ENCODE peak calls at places on chromosomes 1 and 21, in seven cellular contexts. One of them, this sample, is unnamed.

GRCh38 chr21:40902993-40903392 is 56.0 kb upstream of the DSCAM start:
- DNase-seq in cardiac muscle cell: no peak
- DNase-seq in choroid plexus epithelial cell: no peak
- DNase-seq in WERI-Rb-1: no peak
- DNase-seq in GM12865: no peak
- DNase-seq in AG04450: no peak
- DNase-seq in transverse colon: no peak
- DNase-seq in this sample: no peak

GRCh38 chr1:197170538-197170937 is 24.1 kb upstream of the ASPM start:
- DNase-seq in cardiac muscle cell: no peak
- DNase-seq in choroid plexus epithelial cell: no peak
- DNase-seq in WERI-Rb-1: no peak
- DNase-seq in GM12865: no peak
- DNase-seq in AG04450: no peak
- DNase-seq in transverse colon: no peak
- DNase-seq in this sample: no peak

GRCh38 chr1:37862330-37862729 is 2.9 kb upstream of the MTF1 start:
- DNase-seq in cardiac muscle cell: no peak
- DNase-seq in choroid plexus epithelial cell: no peak
- DNase-seq in WERI-Rb-1: no peak
- DNase-seq in GM12865: no peak
- DNase-seq in AG04450: no peak
- DNase-seq in transverse colon: no peak
- DNase-seq in this sample: peak

GRCh38 chr21:34017127-34017961 is 56.0 kb upstream of the MRPS6 start:
- DNase-seq in cardiac muscle cell: no peak
- DNase-seq in choroid plexus epithelial cell: peak
- DNase-seq in WERI-Rb-1: no peak
- DNase-seq in GM12865: peak
- DNase-seq in AG04450: no peak
- DNase-seq in transverse colon: no peak
- DNase-seq in this sample: no peak

GRCh38 chr1:211610779-211611556 is 32.0 kb upstream of the SLC30A1 start:
- DNase-seq in cardiac muscle cell: no peak
- DNase-seq in choroid plexus epithelial cell: no peak
- DNase-seq in WERI-Rb-1: no peak
- DNase-seq in GM12865: no peak
- DNase-seq in AG04450: no peak
- DNase-seq in transverse colon: no peak
- DNase-seq in this sample: no peak

GRCh38 chr1:19651141-19651737 is 7.1 kb downstream of the NBL1 start:
- DNase-seq in cardiac muscle cell: peak
- DNase-seq in choroid plexus epithelial cell: peak
- DNase-seq in WERI-Rb-1: peak
- DNase-seq in GM12865: peak
- DNase-seq in AG04450: no peak
- DNase-seq in transverse colon: peak
- DNase-seq in this sample: no peak

GRCh38 chr1:38758824-38759223 is 100.7 kb downstream of the RRAGC start:
- DNase-seq in cardiac muscle cell: no peak
- DNase-seq in choroid plexus epithelial cell: no peak
- DNase-seq in WERI-Rb-1: no peak
- DNase-seq in GM12865: no peak
- DNase-seq in AG04450: no peak
- DNase-seq in transverse colon: no peak
- DNase-seq in this sample: no peak

GRCh38 chr1:36088265-36088576 is 471 bp upstream of the ADPRS start:
- DNase-seq in cardiac muscle cell: no peak
- DNase-seq in choroid plexus epithelial cell: no peak
- DNase-seq in WERI-Rb-1: no peak
- DNase-seq in GM12865: no peak
- DNase-seq in AG04450: no peak
- DNase-seq in transverse colon: no peak
- DNase-seq in this sample: no peak

GRCh38 chr1:205947024-205947423 is 3.8 kb upstream of the SLC26A9 start:
- DNase-seq in cardiac muscle cell: no peak
- DNase-seq in choroid plexus epithelial cell: no peak
- DNase-seq in WERI-Rb-1: no peak
- DNase-seq in GM12865: no peak
- DNase-seq in AG04450: no peak
- DNase-seq in transverse colon: no peak
- DNase-seq in this sample: no peak

GRCh38 chr1:231064418-231064817 is 24.4 kb upstream of the FAM89A start:
- DNase-seq in cardiac muscle cell: no peak
- DNase-seq in choroid plexus epithelial cell: no peak
- DNase-seq in WERI-Rb-1: no peak
- DNase-seq in GM12865: no peak
- DNase-seq in AG04450: no peak
- DNase-seq in transverse colon: no peak
- DNase-seq in this sample: no peak

GRCh38 chr1:94754101-94754500 is 66.1 kb upstream of the SLC44A3 start:
- DNase-seq in cardiac muscle cell: no peak
- DNase-seq in choroid plexus epithelial cell: no peak
- DNase-seq in WERI-Rb-1: no peak
- DNase-seq in GM12865: no peak
- DNase-seq in AG04450: no peak
- DNase-seq in transverse colon: no peak
- DNase-seq in this sample: no peak

GRCh38 chr1:218942421-218942820 is 231.3 kb upstream of the LYPLAL1 start:
- DNase-seq in cardiac muscle cell: no peak
- DNase-seq in choroid plexus epithelial cell: no peak
- DNase-seq in WERI-Rb-1: no peak
- DNase-seq in GM12865: no peak
- DNase-seq in AG04450: no peak
- DNase-seq in transverse colon: no peak
- DNase-seq in this sample: no peak

GRCh38 chr1:62515055-62515454 is 78.2 kb downstream of the USP1 start:
- DNase-seq in cardiac muscle cell: no peak
- DNase-seq in choroid plexus epithelial cell: peak
- DNase-seq in WERI-Rb-1: no peak
- DNase-seq in GM12865: no peak
- DNase-seq in AG04450: no peak
- DNase-seq in transverse colon: no peak
- DNase-seq in this sample: no peak

GRCh38 chr1:153217212-153217611 is at the start of gene PRR9:
- DNase-seq in cardiac muscle cell: no peak
- DNase-seq in choroid plexus epithelial cell: no peak
- DNase-seq in WERI-Rb-1: no peak
- DNase-seq in GM12865: no peak
- DNase-seq in AG04450: no peak
- DNase-seq in transverse colon: no peak
- DNase-seq in this sample: no peak

GRCh38 chr1:108645479-108646184 is 15.3 kb downstream of the HENMT1 start:
- DNase-seq in cardiac muscle cell: no peak
- DNase-seq in choroid plexus epithelial cell: no peak
- DNase-seq in WERI-Rb-1: no peak
- DNase-seq in GM12865: no peak
- DNase-seq in AG04450: no peak
- DNase-seq in transverse colon: no peak
- DNase-seq in this sample: no peak

GRCh38 chr1:84750110-84750509 is 59.8 kb upstream of the SSX2IP start:
- DNase-seq in cardiac muscle cell: no peak
- DNase-seq in choroid plexus epithelial cell: no peak
- DNase-seq in WERI-Rb-1: no peak
- DNase-seq in GM12865: no peak
- DNase-seq in AG04450: no peak
- DNase-seq in transverse colon: no peak
- DNase-seq in this sample: no peak

GRCh38 chr21:21200939-21201610 is 202.9 kb downstream of the NCAM2 start:
- DNase-seq in cardiac muscle cell: no peak
- DNase-seq in choroid plexus epithelial cell: peak
- DNase-seq in WERI-Rb-1: no peak
- DNase-seq in GM12865: no peak
- DNase-seq in AG04450: no peak
- DNase-seq in transverse colon: no peak
- DNase-seq in this sample: no peak

DNA sequence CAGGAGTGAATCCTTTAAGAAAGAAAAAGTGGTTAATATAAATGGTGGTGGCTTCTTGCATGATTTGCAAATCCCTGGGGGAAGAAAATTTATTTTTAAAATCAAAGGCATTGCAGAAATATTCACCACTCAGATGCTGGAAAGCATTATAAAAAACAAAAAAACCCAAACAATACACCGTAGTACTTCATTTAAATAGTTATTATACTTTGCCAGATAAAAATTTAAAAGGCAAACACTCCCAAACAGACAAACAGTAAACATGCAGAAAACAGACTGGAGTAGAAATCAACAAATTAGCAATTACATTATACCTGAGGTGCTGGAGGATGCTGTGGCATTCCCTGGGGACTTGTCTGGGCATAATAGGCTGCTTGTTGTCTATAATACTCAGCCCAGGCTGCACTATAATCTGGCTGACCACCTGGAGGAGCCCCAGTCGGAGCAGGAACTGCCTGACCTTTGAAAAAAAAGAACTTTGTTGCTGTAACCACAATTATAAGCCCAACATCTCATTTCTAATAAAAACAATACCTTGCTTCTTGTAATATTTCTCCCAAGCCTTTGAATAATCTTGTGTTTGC is 29.9 kb downstream of the FUBP1 start:
- DNase-seq in cardiac muscle cell: peak
- DNase-seq in choroid plexus epithelial cell: peak
- DNase-seq in WERI-Rb-1: peak
- DNase-seq in GM12865: peak
- DNase-seq in AG04450: no peak
- DNase-seq in transverse colon: no peak
- DNase-seq in this sample: no peak
- TF ChIP-seq CTCF in cardiac muscle cell: peak
- TF ChIP-seq CTCF in choroid plexus epithelial cell: peak
- TF ChIP-seq CTCF in WERI-Rb-1: peak
- TF ChIP-seq CTCF in GM12865: peak
- TF ChIP-seq CTCF in AG04450: peak
- TF ChIP-seq CTCF in transverse colon: no peak
- TF ChIP-seq CTCF in this sample: peak

DNA sequence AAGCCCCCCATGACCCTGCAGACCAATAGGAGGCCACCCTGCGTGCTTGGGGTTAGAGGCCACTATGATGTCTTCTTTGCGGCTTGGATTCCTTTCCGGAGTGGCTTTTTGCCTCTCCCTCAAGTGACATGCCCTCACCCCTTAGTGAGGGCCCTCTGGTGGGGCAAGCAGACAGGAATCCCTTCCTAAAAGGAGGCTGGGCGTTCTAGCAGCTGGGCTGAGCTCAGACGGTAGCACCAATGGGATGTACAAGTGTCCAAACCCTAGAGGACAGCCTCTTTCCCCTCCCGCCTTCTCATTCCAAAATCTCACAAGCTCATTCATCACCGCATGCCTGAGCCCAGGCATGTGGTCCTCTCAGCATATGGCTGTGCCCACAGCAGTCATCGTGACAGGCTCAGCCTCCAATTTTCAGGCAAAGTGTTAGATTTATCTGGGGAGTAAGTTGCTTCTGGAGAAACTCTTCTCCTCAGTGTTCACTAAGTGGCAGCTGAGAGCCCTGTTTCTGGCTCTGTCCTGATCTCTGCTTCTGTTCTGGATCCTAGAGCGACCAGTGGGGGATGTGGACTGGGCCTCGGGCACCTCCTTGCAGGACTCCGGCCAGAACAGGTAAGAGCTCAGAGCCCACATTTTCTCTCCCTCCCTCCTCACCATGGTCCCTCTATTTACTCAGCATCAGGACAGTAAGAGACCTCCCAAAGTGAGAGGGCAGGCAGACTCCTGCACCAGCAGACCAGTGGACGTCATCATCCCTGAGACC is 4.8 kb downstream of the KIAA1614 start:
- DNase-seq in cardiac muscle cell: no peak
- DNase-seq in choroid plexus epithelial cell: peak
- DNase-seq in WERI-Rb-1: no peak
- DNase-seq in GM12865: no peak
- DNase-seq in AG04450: no peak
- DNase-seq in transverse colon: no peak
- DNase-seq in this sample: no peak
- TF ChIP-seq CTCF in cardiac muscle cell: peak
- TF ChIP-seq CTCF in choroid plexus epithelial cell: peak
- TF ChIP-seq CTCF in WERI-Rb-1: no peak
- TF ChIP-seq CTCF in GM12865: no peak
- TF ChIP-seq CTCF in AG04450: no peak
- TF ChIP-seq CTCF in transverse colon: no peak
- TF ChIP-seq CTCF in this sample: peak

DNA sequence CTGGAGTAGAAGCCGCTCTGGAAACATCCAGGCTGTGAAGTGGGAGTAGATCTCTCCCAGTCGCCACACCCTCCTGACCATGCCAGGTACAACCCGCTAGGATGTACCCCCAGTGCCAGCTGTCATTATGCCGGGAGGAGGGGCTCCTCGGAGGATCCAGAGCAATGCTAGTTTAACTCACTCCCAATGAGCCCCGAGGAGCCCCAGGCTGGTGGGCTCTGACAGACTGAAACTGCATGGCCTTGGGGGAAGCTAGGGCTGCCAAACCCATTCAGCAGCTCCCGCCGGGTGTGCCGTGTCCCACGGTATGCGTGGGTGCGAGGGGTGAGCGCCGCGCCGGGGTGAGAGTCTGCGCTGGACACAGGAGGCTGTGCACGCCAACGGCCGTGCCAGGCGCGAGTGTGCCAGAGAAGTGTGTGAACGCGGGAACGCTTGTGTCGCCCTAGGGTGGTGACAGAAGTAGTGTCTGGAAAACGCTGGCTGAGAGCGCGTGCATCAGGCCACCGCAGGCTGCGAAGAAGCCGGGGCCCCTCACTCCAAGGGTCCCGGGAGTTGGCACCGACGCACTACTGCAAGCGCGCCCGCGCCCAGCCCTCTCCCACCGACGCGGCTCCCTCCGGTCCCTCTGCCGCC is 177.1 kb upstream of the EDN2 start:
- DNase-seq in cardiac muscle cell: no peak
- DNase-seq in choroid plexus epithelial cell: no peak
- DNase-seq in WERI-Rb-1: no peak
- DNase-seq in GM12865: no peak
- DNase-seq in AG04450: no peak
- DNase-seq in transverse colon: no peak
- DNase-seq in this sample: no peak
- TF ChIP-seq CTCF in cardiac muscle cell: no peak
- TF ChIP-seq CTCF in choroid plexus epithelial cell: no peak
- TF ChIP-seq CTCF in WERI-Rb-1: peak
- TF ChIP-seq CTCF in GM12865: no peak
- TF ChIP-seq CTCF in AG04450: no peak
- TF ChIP-seq CTCF in transverse colon: no peak
- TF ChIP-seq CTCF in this sample: no peak

GRCh38 chr1:111696330-111696729 is 42.9 kb downstream of the INKA2 start:
- DNase-seq in cardiac muscle cell: no peak
- DNase-seq in choroid plexus epithelial cell: no peak
- DNase-seq in WERI-Rb-1: no peak
- DNase-seq in GM12865: no peak
- DNase-seq in AG04450: no peak
- DNase-seq in transverse colon: no peak
- DNase-seq in this sample: no peak

GRCh38 chr1:111704240-111704639 is 35.0 kb downstream of the INKA2 start:
- DNase-seq in cardiac muscle cell: no peak
- DNase-seq in choroid plexus epithelial cell: no peak
- DNase-seq in WERI-Rb-1: no peak
- DNase-seq in GM12865: no peak
- DNase-seq in AG04450: no peak
- DNase-seq in transverse colon: no peak
- DNase-seq in this sample: no peak

GRCh38 chr1:111702504-111703050 is 36.6 kb downstream of the INKA2 start:
- DNase-seq in cardiac muscle cell: no peak
- DNase-seq in choroid plexus epithelial cell: no peak
- DNase-seq in WERI-Rb-1: no peak
- DNase-seq in GM12865: no peak
- DNase-seq in AG04450: no peak
- DNase-seq in transverse colon: no peak
- DNase-seq in this sample: no peak

GRCh38 chr1:111695801-111696200 is 43.4 kb downstream of the INKA2 start:
- DNase-seq in cardiac muscle cell: no peak
- DNase-seq in choroid plexus epithelial cell: no peak
- DNase-seq in WERI-Rb-1: no peak
- DNase-seq in GM12865: no peak
- DNase-seq in AG04450: no peak
- DNase-seq in transverse colon: no peak
- DNase-seq in this sample: no peak

GRCh38 chr1:111699268-111699667 is 39.9 kb downstream of the INKA2 start:
- DNase-seq in cardiac muscle cell: no peak
- DNase-seq in choroid plexus epithelial cell: no peak
- DNase-seq in WERI-Rb-1: no peak
- DNase-seq in GM12865: no peak
- DNase-seq in AG04450: no peak
- DNase-seq in transverse colon: no peak
- DNase-seq in this sample: no peak
- TF ChIP-seq CTCF in cardiac muscle cell: no peak
- TF ChIP-seq CTCF in choroid plexus epithelial cell: no peak
- TF ChIP-seq CTCF in WERI-Rb-1: no peak
- TF ChIP-seq CTCF in GM12865: no peak
- TF ChIP-seq CTCF in AG04450: no peak
- TF ChIP-seq CTCF in transverse colon: no peak
- TF ChIP-seq CTCF in this sample: no peak